ENCODE peak calls at places on chromosomes 13 and 19, in ten cellular contexts. T is stimulated activated CD4-positive, alpha-beta T cell treated with anti-CD3 and anti-CD28 coated beads, Interleukin-12 subunit alpha, Interleukin-12 subunit beta, amount 100 ng/mL, for 24 hours; H is activated T-cell treated with anti-CD3 and anti-CD28 coated beads, Interleukin-2, amount 50 U/mL, for 48 hours; Q is cardiac muscle cell; K is heart left ventricle; L is renal cortical epithelial cell; D is COLO829; Y is T-helper 17 cell; M is NCI-H1417; X is CD4-positive, alpha-beta memory T cell. J is an unnamed sample.

GRCh38 chr13:112066624-112067004 is 335 bp upstream of the SOX1 start:
- DNase-seq in T (peak; percentile 33), K (peak; percentile 55), L (no peak), D (no peak), X (peak; percentile 57), Q (peak; percentile 80), H (peak; percentile 72), Y (peak; percentile 25), M (peak; percentile 94), J (no peak)

GRCh38 chr13:51246411-51247298 is 24.5 kb downstream of the FAM124A start:
- DNase-seq in Y (no peak), L (peak; percentile 73), M (no peak), T (no peak), K (peak; percentile 85), Q (peak; percentile 56), X (no peak), D (no peak), H (no peak), J (no peak)

GRCh38 chr19:17678836-17679235 is 9.3 kb downstream of the UNC13A start:
- DNase-seq in T (no peak), X (no peak), D (no peak), K (no peak), M (no peak), Q (no peak), L (no peak), Y (no peak), H (no peak), J (no peak)

GRCh38 chr13:31982540-31982939 is 49.0 kb upstream of the FRY start:
- DNase-seq in L (peak; percentile 98), Y (no peak), M (no peak), Q (no peak), H (no peak), X (no peak), D (peak; percentile 87), K (peak; percentile 85), T (no peak), J (peak; percentile 60)

GRCh38 chr13:97878421-97879375 is 74.8 kb upstream of the IPO5 start:
- DNase-seq in X (no peak), H (no peak), D (no peak), T (no peak), Q (no peak), K (no peak), M (peak; percentile 24), L (peak; percentile 51), Y (no peak), J (no peak)

GRCh38 chr13:54950546-54950945 is 1921.9 kb downstream of the OLFM4 start:
- DNase-seq in K (no peak), L (no peak), T (no peak), H (no peak), Y (no peak), X (no peak), Q (no peak), M (no peak), D (no peak), J (no peak)

GRCh38 chr13:99896712-99897440 is 74.7 kb downstream of the ZIC5 start:
- DNase-seq in M (no peak), Q (no peak), Y (no peak), X (no peak), D (no peak), K (no peak), L (no peak), T (no peak), H (no peak), J (no peak)

GRCh38 chr13:25232937-25233515 is 54.3 kb downstream of the MTMR6 start:
- DNase-seq in Y (no peak), T (no peak), L (peak; percentile 63), D (peak; percentile 31), H (no peak), M (no peak), X (no peak), K (no peak), Q (peak; percentile 51), J (peak; percentile 29)

GRCh38 chr13:40401911-40402776 is 264.3 kb downstream of the FOXO1 start:
- DNase-seq in Y (no peak), T (no peak), K (peak; percentile 97), M (no peak), Q (no peak), H (peak; percentile 60), D (peak; percentile 92), X (no peak), L (peak; percentile 96), J (peak; percentile 90)

GRCh38 chr19:44604241-44604640 is 9.1 kb upstream of the IGSF23 start:
- DNase-seq in T (no peak), H (no peak), K (no peak), X (no peak), D (no peak), Q (no peak), Y (no peak), L (no peak), M (no peak), J (no peak)

GRCh38 chr13:102244617-102245227 is 157.1 kb downstream of the FGF14 start:
- DNase-seq in K (no peak), Y (no peak), H (no peak), T (no peak), M (no peak), X (no peak), D (no peak), Q (no peak), L (no peak), J (no peak)

GRCh38 chr19:49913720-49914119 is 15.3 kb upstream of the ATF5 start:
- DNase-seq in X (no peak), T (no peak), L (no peak), Q (no peak), M (no peak), D (no peak), Y (no peak), K (no peak), H (no peak), J (no peak)

J was measured in AG08396.